ENCODE peak calls at places on chromosomes 6 and 20, in eight cellular contexts. Q is heart left ventricle, V is thyroid gland, Z is HCT116, A is A549, J is K562, L is suprapubic skin, F is lower leg skin. W is an unnamed sample.

GRCh38 chr6:161255518-161255917 is 18.3 kb downstream of the AGPAT4 start:
- DNase-seq in Z (no peak), J (peak), Q (no peak), L (no peak), F (no peak), V (no peak), A (no peak), W (no peak)

GRCh38 chr20:7025635-7026034 is 258.1 kb downstream of the BMP2 start:
- DNase-seq in A (no peak), Z (no peak), J (no peak), L (no peak), F (no peak), V (no peak), Q (no peak), W (no peak)

GRCh38 chr20:62066339-62066982 is 780 bp upstream of the TAF4 start:
- DNase-seq in J (peak), Q (peak), A (peak), Z (no peak), L (peak), F (no peak), V (peak), W (no peak)

GRCh38 chr20:51802170-51802745 is at the start of gene SALL4:
- DNase-seq in F (no peak), Q (no peak), Z (no peak), L (no peak), V (no peak), A (no peak), J (no peak), W (no peak)

GRCh38 chr6:89298680-89299450 is 16.2 kb downstream of the GABRR2 start:
- DNase-seq in F (no peak), V (no peak), A (peak), Z (peak), Q (no peak), J (no peak), L (no peak), W (peak)

GRCh38 chr6:93343476-93343875 is 75.9 kb downstream of the EPHA7 start:
- DNase-seq in Z (no peak), A (no peak), J (no peak), Q (no peak), V (no peak), F (no peak), L (no peak), W (no peak)

GRCh38 chr20:17963114-17963897 is 5.3 kb downstream of the SNX5 start:
- DNase-seq in Z (no peak), A (no peak), J (no peak), F (no peak), V (no peak), Q (no peak), L (no peak), W (no peak)

GRCh38 chr6:53151676-53152075 is 3.0 kb upstream of the GCM1 start:
- DNase-seq in A (peak), L (no peak), V (no peak), Q (no peak), J (peak), F (no peak), Z (peak), W (no peak)

GRCh38 chr6:170358496-170358895 is 51.9 kb downstream of the FAM120B start:
- DNase-seq in L (no peak), A (no peak), Q (peak), Z (no peak), V (no peak), F (no peak), J (no peak), W (no peak)

GRCh38 chr20:39823239-39823638 is 861.1 kb downstream of the DHX35 start:
- DNase-seq in F (no peak), A (no peak), J (no peak), L (no peak), Z (no peak), V (no peak), Q (no peak), W (no peak)

GRCh38 chr6:94254689-94255088 is 835.3 kb upstream of the EPHA7 start:
- DNase-seq in A (peak), F (no peak), J (no peak), L (no peak), Q (no peak), Z (no peak), V (no peak), W (no peak)

GRCh38 chr6:41939848-41940758 is 1.5 kb downstream of the CCND3 start:
- DNase-seq in F (no peak), J (peak), Q (no peak), L (peak), V (no peak), Z (no peak), A (no peak), W (no peak)

GRCh38 chr6:100879317-100879716 is 1.8 kb downstream of the ASCC3 start:
- DNase-seq in V (no peak), A (no peak), J (no peak), F (no peak), Q (no peak), Z (no peak), L (no peak), W (no peak)

GRCh38 chr6:148954934-148955915 is 208.4 kb downstream of the UST start:
- DNase-seq in A (no peak), J (no peak), Q (no peak), V (no peak), L (no peak), Z (no peak), F (no peak), W (no peak)

GRCh38 chr6:11324453-11325023 is 92.1 kb upstream of the NEDD9 start:
- DNase-seq in Z (no peak), A (no peak), F (no peak), Q (no peak), L (no peak), J (no peak), V (no peak), W (no peak)

GRCh38 chr6:130955755-130956154 is 107.3 kb downstream of the EPB41L2 start:
- DNase-seq in Q (no peak), V (no peak), A (no peak), L (no peak), Z (no peak), J (no peak), F (no peak), W (no peak)

GRCh38 chr20:50848341-50848808 is 53.5 kb downstream of the BCAS4 start:
- DNase-seq in L (no peak), A (no peak), J (no peak), V (peak), Z (no peak), F (peak), Q (peak), W (no peak)

GRCh38 chr6:12804967-12805645 is 88.5 kb downstream of the PHACTR1 start:
- DNase-seq in Q (no peak), A (no peak), V (no peak), F (no peak), Z (no peak), L (no peak), J (no peak), W (no peak)

GRCh38 chr6:71138416-71138815 is 150.2 kb upstream of the OGFRL1 start:
- DNase-seq in Z (no peak), A (no peak), L (no peak), Q (no peak), F (no peak), J (no peak), V (no peak), W (no peak)

GRCh38 chr6:168418151-168418551 is 22.8 kb upstream of the SMOC2 start:
- DNase-seq in V (peak), A (no peak), Z (no peak), J (no peak), L (no peak), F (peak), Q (no peak), W (no peak)

GRCh38 chr6:7314414-7314813 is 1.4 kb upstream of the SSR1 start:
- DNase-seq in Q (no peak), Z (no peak), F (no peak), A (no peak), J (no peak), V (no peak), L (no peak), W (no peak)

GRCh38 chr6:133487174-133487573 is 246.0 kb downstream of the EYA4 start:
- DNase-seq in V (no peak), Z (no peak), Q (no peak), A (no peak), L (no peak), F (no peak), J (no peak), W (no peak)

GRCh38 chr6:56004421-56004820 is 129.0 kb upstream of the BMP5 start:
- DNase-seq in Q (no peak), Z (no peak), A (no peak), J (no peak), V (no peak), L (no peak), F (no peak), W (no peak)

GRCh38 chr6:56009620-56010019 is 134.2 kb upstream of the BMP5 start:
- DNase-seq in J (no peak), F (no peak), Q (no peak), V (no peak), Z (no peak), A (no peak), L (no peak), W (no peak)
- TF ChIP-seq CTCF in J (no peak), F (no peak), Q (no peak), V (no peak), Z (no peak), A (no peak), L (no peak), W (no peak)

GRCh38 chr6:114249522-114249921 is 93.3 kb downstream of the HS3ST5 start:
- DNase-seq in Q (no peak), L (no peak), A (no peak), V (no peak), F (no peak), Z (no peak), J (no peak), W (no peak)
- TF ChIP-seq POLR2A in Q (no peak), L (no peak), A (no peak), V (no peak), F (no peak), Z (no peak), J (no peak), W (no peak)

DNA sequence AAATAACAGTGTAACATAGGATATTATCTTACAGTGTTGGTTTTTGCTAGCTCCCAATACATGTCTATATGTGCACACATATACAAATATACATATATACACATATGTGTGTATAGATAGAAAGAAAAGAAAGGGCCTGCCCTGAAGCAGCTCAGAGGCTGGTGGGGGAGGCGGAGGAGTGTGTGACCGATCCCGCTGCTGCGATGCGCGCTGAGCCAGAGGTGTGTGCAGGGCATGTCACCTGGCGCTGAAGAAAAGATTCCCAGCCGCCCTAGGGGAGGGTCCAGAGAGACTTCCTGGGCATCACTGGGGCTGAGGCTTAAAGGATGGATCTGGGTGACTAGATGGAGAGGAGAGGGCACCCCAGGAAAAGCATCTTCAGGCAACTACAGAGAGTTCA is 110.2 kb downstream of the FAM50B start:
- DNase-seq in Z (no peak), V (no peak), A (no peak), Q (no peak), L (no peak), F (no peak), J (no peak), W (no peak)
- TF ChIP-seq CTCF in Z (no peak), V (no peak), A (no peak), Q (no peak), L (no peak), F (no peak), J (no peak), W (no peak)

GRCh38 chr20:49610701-49611538 is 43.0 kb upstream of the PTGIS start:
- DNase-seq in L (peak), A (peak), F (peak), Q (peak), V (peak), Z (peak), J (peak), W (peak)

GRCh38 chr20:49612127-49612738 is 44.3 kb upstream of the PTGIS start:
- DNase-seq in A (no peak), L (no peak), Q (peak), F (no peak), Z (no peak), V (no peak), J (no peak), W (peak)

GRCh38 chr20:49607568-49607967 is 39.6 kb upstream of the PTGIS start:
- DNase-seq in V (no peak), Q (no peak), J (no peak), Z (no peak), F (no peak), A (no peak), L (no peak), W (no peak)

GRCh38 chr20:49614338-49615050 is 46.6 kb upstream of the PTGIS start:
- DNase-seq in V (no peak), J (no peak), A (no peak), F (no peak), Z (no peak), Q (no peak), L (no peak), W (no peak)

DNA sequence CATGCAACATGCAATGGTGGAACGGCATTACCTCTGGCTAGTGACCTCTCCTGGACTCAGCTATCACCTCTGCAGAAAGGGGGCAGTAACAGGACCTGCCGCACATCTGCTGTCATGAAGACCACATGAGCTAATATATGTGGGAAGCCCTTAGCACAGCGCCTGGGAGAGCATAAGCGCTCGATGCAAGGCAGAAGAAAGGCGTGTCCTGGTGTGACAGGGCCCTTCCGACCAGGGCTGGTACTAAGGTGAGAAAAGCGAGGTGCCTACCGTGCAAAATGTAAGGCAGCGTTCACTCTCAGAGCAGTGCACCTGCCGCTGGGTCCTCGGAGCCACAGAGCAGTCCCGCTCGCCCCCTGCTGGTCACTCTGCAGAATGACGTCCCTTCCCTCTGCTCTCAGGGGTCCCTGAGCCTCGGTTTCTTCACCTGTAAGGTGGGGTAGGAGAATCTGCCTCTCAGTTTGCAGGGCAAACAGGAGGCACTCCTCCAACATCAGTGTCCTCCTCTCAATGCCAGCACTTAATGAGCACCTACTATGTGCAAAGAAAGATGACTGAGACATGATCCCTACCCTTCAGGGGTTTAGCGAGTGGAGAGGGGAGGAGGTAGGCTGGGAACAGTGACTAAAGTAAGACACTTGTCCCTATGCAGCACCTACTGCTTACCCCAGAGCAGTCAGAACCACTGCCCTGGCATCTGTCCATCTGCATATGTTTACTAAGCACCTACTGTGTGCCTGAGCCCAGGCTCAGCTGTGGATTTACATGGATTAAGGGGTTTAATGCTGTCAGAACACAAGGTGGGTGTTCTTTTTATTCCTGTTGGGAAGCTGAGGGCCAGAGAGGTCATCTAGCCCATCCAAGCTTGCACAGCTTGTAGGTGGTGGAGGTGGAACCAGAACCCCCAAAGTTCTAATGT is 41.1 kb upstream of the PTGIS start:
- DNase-seq in Q (peak), F (no peak), L (peak), V (peak), A (peak), J (peak), Z (peak), W (peak)
- TF ChIP-seq POLR2A in Q (no peak), F (no peak), L (no peak), V (no peak), A (no peak), J (no peak), Z (no peak), W (no peak)

DNA sequence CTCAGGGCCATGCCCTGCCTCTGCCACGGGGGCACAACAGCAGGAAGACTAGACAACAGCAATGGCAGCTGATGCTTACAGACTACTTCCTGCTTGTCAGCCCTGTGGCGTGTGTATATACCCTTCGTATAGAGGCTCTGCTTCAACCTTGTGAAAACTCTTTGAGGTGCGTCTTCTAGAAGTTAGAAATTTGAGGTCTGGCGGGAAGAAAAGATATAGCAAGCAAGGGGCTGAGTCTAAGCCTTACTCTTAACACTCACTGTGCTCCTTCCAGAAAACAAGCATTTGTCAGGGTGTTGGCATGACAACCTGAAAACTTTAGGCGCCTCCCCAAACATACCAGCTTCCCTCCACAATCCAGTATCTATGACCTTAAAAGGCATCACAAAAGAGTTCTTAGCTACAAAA is 33.3 kb downstream of the JPH2 start:
- DNase-seq in V (no peak), A (no peak), J (no peak), Z (no peak), L (no peak), F (no peak), Q (no peak), W (peak)
- TF ChIP-seq CTCF in V (no peak), A (no peak), J (no peak), Z (no peak), L (no peak), F (no peak), Q (no peak), W (no peak)

GRCh38 chr6:150025201-150025917 is at the start of gene RAET1L:
- DNase-seq in J (no peak), V (peak), A (peak), Q (no peak), F (peak), Z (peak), L (peak), W (no peak)
- TF ChIP-seq POLR2A in J (no peak), V (no peak), A (no peak), Q (no peak), F (no peak), Z (no peak), L (no peak), W (no peak)